ENCODE peak calls at places on chromosomes 7 and 10, in eight cellular contexts. One of them, this sample, is unnamed.

GRCh38 chr7:100220833-100221718 is 1.3 kb downstream of the PVRIG start:
- DNase-seq in NB4: no peak
- DNase-seq in Karpas-422: peak; percentile 50
- DNase-seq in cardiac fibroblast: no peak
- DNase-seq in foreskin fibroblast: no peak
- DNase-seq in dorsolateral prefrontal cortex: no peak
- DNase-seq in thoracic aorta: no peak
- DNase-seq in fibroblast of pulmonary artery: no peak
- DNase-seq in this sample: no peak

GRCh38 chr10:27372095-27372494 is 131.5 kb upstream of the ACBD5 start:
- DNase-seq in NB4: no peak
- DNase-seq in Karpas-422: no peak
- DNase-seq in cardiac fibroblast: no peak
- DNase-seq in foreskin fibroblast: no peak
- DNase-seq in dorsolateral prefrontal cortex: no peak
- DNase-seq in thoracic aorta: no peak
- DNase-seq in fibroblast of pulmonary artery: no peak
- DNase-seq in this sample: peak; percentile 60

GRCh38 chr10:51879238-51879637 is 179.8 kb upstream of the CSTF2T start:
- DNase-seq in NB4: peak; percentile 59
- DNase-seq in Karpas-422: no peak
- DNase-seq in cardiac fibroblast: peak; percentile 100
- DNase-seq in foreskin fibroblast: peak; percentile 96
- DNase-seq in dorsolateral prefrontal cortex: no peak
- DNase-seq in thoracic aorta: peak; percentile 38
- DNase-seq in fibroblast of pulmonary artery: peak; percentile 98
- DNase-seq in this sample: peak; percentile 100

GRCh38 chr7:135833642-135834041 is 85.0 kb upstream of the FAM180A start:
- DNase-seq in NB4: no peak
- DNase-seq in Karpas-422: no peak
- DNase-seq in cardiac fibroblast: no peak
- DNase-seq in foreskin fibroblast: no peak
- DNase-seq in dorsolateral prefrontal cortex: no peak
- DNase-seq in thoracic aorta: no peak
- DNase-seq in fibroblast of pulmonary artery: no peak
- DNase-seq in this sample: no peak

GRCh38 chr7:16367115-16367514 is 54.2 kb downstream of the CRPPA start:
- DNase-seq in NB4: no peak
- DNase-seq in Karpas-422: no peak
- DNase-seq in cardiac fibroblast: no peak
- DNase-seq in foreskin fibroblast: no peak
- DNase-seq in dorsolateral prefrontal cortex: no peak
- DNase-seq in thoracic aorta: no peak
- DNase-seq in fibroblast of pulmonary artery: no peak
- DNase-seq in this sample: no peak

GRCh38 chr7:82598958-82599357 is 155.4 kb upstream of the CACNA2D1 start:
- DNase-seq in NB4: peak; percentile 28
- DNase-seq in Karpas-422: no peak
- DNase-seq in cardiac fibroblast: peak; percentile 79
- DNase-seq in foreskin fibroblast: peak; percentile 60
- DNase-seq in dorsolateral prefrontal cortex: no peak
- DNase-seq in thoracic aorta: no peak
- DNase-seq in fibroblast of pulmonary artery: peak; percentile 79
- DNase-seq in this sample: peak; percentile 59

GRCh38 chr7:112937651-112938390 is 147.6 kb upstream of the TMEM168 start:
- DNase-seq in NB4: no peak
- DNase-seq in Karpas-422: no peak
- DNase-seq in cardiac fibroblast: peak; percentile 63
- DNase-seq in foreskin fibroblast: no peak
- DNase-seq in dorsolateral prefrontal cortex: no peak
- DNase-seq in thoracic aorta: no peak
- DNase-seq in fibroblast of pulmonary artery: peak; percentile 63
- DNase-seq in this sample: peak; percentile 8

GRCh38 chr7:17774701-17775288 is 165.5 kb downstream of the SNX13 start:
- DNase-seq in NB4: no peak
- DNase-seq in Karpas-422: no peak
- DNase-seq in cardiac fibroblast: no peak
- DNase-seq in foreskin fibroblast: no peak
- DNase-seq in dorsolateral prefrontal cortex: no peak
- DNase-seq in thoracic aorta: no peak
- DNase-seq in fibroblast of pulmonary artery: no peak
- DNase-seq in this sample: no peak

DNA sequence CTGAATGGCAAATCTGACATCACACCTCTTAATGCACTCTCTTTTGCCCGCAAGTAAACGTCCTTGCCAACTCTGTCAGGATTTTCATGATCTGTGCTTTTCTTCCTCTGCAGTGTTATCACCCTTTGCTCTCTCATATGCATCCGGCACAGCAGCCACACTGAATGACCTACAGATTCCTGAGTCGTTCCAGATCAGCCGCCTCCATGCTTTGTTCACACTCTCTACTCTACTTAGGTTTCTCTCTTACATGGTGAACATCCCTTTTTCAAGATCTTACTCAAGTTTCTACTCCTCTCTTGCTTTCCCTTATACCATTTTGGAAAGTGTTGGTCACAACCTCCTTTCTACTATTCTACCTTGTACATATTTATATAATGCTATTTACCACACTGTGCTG is 127.7 kb upstream of the AOAH start:
- DNase-seq in NB4: no peak
- DNase-seq in Karpas-422: no peak
- DNase-seq in cardiac fibroblast: no peak
- DNase-seq in foreskin fibroblast: no peak
- DNase-seq in dorsolateral prefrontal cortex: no peak
- DNase-seq in thoracic aorta: no peak
- DNase-seq in fibroblast of pulmonary artery: no peak
- DNase-seq in this sample: no peak
- H3K4me3 ChIP-seq in NB4: no peak overlapping the region
- H3K4me3 ChIP-seq in Karpas-422: no peak overlapping the region
- H3K4me3 ChIP-seq in cardiac fibroblast: no peak overlapping the region
- H3K4me3 ChIP-seq in foreskin fibroblast: no peak overlapping the region
- H3K4me3 ChIP-seq in dorsolateral prefrontal cortex: no peak overlapping the region
- H3K4me3 ChIP-seq in thoracic aorta: no peak overlapping the region
- H3K4me3 ChIP-seq in fibroblast of pulmonary artery: no peak overlapping the region
- H3K4me3 ChIP-seq in this sample: no peak overlapping the region

DNA sequence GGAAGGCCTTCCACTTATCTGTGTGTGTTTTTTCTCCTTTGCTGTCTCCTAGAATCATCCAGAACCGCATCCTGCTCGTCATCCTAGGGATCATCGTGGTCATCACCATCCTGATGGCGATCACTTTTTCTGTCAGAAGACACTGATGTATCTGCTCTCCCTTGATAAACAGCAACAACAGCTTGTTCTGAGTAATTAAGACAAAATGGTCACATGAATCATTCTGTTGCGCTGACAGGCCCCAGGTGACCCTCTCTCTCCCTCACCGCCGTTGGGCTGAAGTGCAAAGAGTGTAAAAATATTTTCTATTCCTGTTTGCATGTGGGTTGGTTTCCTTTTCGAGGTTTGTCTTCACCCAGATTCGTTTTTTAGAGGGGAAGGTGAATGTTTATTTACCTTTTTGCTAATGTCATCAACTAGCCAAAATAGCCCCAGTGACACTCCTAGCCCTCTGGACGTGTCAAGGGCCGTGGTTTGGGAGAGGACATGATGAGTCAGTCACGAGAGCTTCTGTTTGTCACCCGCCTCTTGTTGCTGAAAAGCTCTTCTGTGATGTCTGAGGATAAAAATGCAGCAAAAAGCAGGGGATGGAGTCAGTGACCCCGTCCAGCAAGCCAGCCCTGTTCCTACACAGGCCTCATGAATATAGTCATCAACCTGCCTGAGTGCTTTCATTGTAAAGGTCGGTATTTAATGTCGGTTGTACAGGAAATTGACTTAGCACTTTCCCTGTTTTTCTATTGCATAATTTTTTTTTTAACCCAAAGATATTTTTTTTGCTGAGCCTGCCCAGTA is 134.6 kb upstream of the TCF7L2 start:
- DNase-seq in NB4: peak; percentile 59
- DNase-seq in Karpas-422: no peak
- DNase-seq in cardiac fibroblast: peak; percentile 72
- DNase-seq in foreskin fibroblast: peak; percentile 55
- DNase-seq in dorsolateral prefrontal cortex: no peak
- DNase-seq in thoracic aorta: no peak
- DNase-seq in fibroblast of pulmonary artery: peak; percentile 54
- DNase-seq in this sample: peak; percentile 54
- H3K4me3 ChIP-seq in NB4: no peak overlapping the region
- H3K4me3 ChIP-seq in Karpas-422: no peak overlapping the region
- H3K4me3 ChIP-seq in cardiac fibroblast: no peak overlapping the region
- H3K4me3 ChIP-seq in foreskin fibroblast: no peak overlapping the region
- H3K4me3 ChIP-seq in dorsolateral prefrontal cortex: no peak overlapping the region
- H3K4me3 ChIP-seq in thoracic aorta: peak overlapping the region; percentile 38
- H3K4me3 ChIP-seq in fibroblast of pulmonary artery: no peak overlapping the region
- H3K4me3 ChIP-seq in this sample: no peak overlapping the region

GRCh38 chr7:37683263-37684120 is at the start of gene GPR141:
- DNase-seq in NB4: peak; percentile 97
- DNase-seq in Karpas-422: peak; percentile 72
- DNase-seq in cardiac fibroblast: no peak
- DNase-seq in foreskin fibroblast: no peak
- DNase-seq in dorsolateral prefrontal cortex: no peak
- DNase-seq in thoracic aorta: no peak
- DNase-seq in fibroblast of pulmonary artery: no peak
- DNase-seq in this sample: no peak
- H3K4me3 ChIP-seq in NB4: peak within 1 kb of the TSS; percentile 73
- H3K4me3 ChIP-seq in Karpas-422: no peak within 1 kb of the TSS
- H3K4me3 ChIP-seq in cardiac fibroblast: no peak within 1 kb of the TSS
- H3K4me3 ChIP-seq in foreskin fibroblast: no peak within 1 kb of the TSS
- H3K4me3 ChIP-seq in dorsolateral prefrontal cortex: no peak within 1 kb of the TSS
- H3K4me3 ChIP-seq in thoracic aorta: no peak within 1 kb of the TSS
- H3K4me3 ChIP-seq in fibroblast of pulmonary artery: no peak within 1 kb of the TSS
- H3K4me3 ChIP-seq in this sample: no peak within 1 kb of the TSS

DNA sequence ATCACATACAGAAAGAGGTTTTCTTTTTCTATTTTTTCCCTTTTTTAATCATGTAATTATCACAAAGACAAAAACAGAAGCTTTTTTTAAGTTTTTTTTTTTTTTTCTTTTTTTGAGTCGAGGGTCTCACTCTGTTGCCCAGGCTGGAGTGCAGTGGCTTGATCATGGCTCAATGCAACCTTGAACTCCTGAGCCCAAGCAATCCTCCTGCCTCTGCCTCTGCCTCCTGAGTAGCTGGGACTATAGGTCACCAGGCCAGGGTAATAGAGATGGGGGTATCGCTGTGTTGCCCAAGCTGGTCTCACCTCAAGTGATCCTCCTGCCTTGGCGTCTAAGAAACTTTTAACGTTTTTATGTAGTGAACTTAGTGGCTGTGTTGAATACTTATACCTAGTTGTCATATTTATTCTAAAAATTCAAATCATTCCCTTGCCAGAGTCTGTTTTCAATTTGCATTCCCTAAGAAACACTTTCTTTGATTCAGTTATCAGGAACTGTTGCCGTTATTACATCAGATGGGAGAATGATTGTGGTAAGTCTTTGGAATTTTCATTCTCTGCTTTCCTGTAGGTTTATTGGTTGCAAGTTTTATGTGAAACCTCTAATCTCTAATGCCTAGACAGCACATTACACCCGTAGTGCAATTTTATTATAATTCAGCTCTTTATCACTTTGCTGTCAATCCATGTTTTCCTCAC is 1.3 kb downstream of the LSM8 start:
- DNase-seq in NB4: peak; percentile 52
- DNase-seq in Karpas-422: no peak
- DNase-seq in cardiac fibroblast: peak; percentile 8
- DNase-seq in foreskin fibroblast: no peak
- DNase-seq in dorsolateral prefrontal cortex: no peak
- DNase-seq in thoracic aorta: no peak
- DNase-seq in fibroblast of pulmonary artery: peak; percentile 20
- DNase-seq in this sample: peak; percentile 45
- H3K4me3 ChIP-seq in NB4: peak overlapping the region; percentile 81
- H3K4me3 ChIP-seq in Karpas-422: peak overlapping the region; percentile 80
- H3K4me3 ChIP-seq in cardiac fibroblast: peak overlapping the region; percentile 66
- H3K4me3 ChIP-seq in foreskin fibroblast: peak overlapping the region; percentile 65
- H3K4me3 ChIP-seq in dorsolateral prefrontal cortex: peak overlapping the region; percentile 97
- H3K4me3 ChIP-seq in thoracic aorta: peak overlapping the region; percentile 86
- H3K4me3 ChIP-seq in fibroblast of pulmonary artery: peak overlapping the region; percentile 92
- H3K4me3 ChIP-seq in this sample: peak overlapping the region; percentile 79

GRCh38 chr10:76175533-76176165 is 744.2 kb downstream of the LRMDA start:
- DNase-seq in NB4: no peak
- DNase-seq in Karpas-422: no peak
- DNase-seq in cardiac fibroblast: no peak
- DNase-seq in foreskin fibroblast: no peak
- DNase-seq in dorsolateral prefrontal cortex: no peak
- DNase-seq in thoracic aorta: no peak
- DNase-seq in fibroblast of pulmonary artery: no peak
- DNase-seq in this sample: no peak
- H3K4me3 ChIP-seq in NB4: no peak overlapping the region
- H3K4me3 ChIP-seq in Karpas-422: no peak overlapping the region
- H3K4me3 ChIP-seq in cardiac fibroblast: no peak overlapping the region
- H3K4me3 ChIP-seq in foreskin fibroblast: no peak overlapping the region
- H3K4me3 ChIP-seq in dorsolateral prefrontal cortex: no peak overlapping the region
- H3K4me3 ChIP-seq in thoracic aorta: no peak overlapping the region
- H3K4me3 ChIP-seq in fibroblast of pulmonary artery: no peak overlapping the region
- H3K4me3 ChIP-seq in this sample: no peak overlapping the region

GRCh38 chr7:5695037-5695708 is 86.3 kb downstream of the RNF216 start:
- DNase-seq in NB4: no peak
- DNase-seq in Karpas-422: peak; percentile 71
- DNase-seq in cardiac fibroblast: peak; percentile 94
- DNase-seq in foreskin fibroblast: peak; percentile 76
- DNase-seq in dorsolateral prefrontal cortex: peak; percentile 60
- DNase-seq in thoracic aorta: no peak
- DNase-seq in fibroblast of pulmonary artery: peak; percentile 89
- DNase-seq in this sample: peak; percentile 85

GRCh38 chr7:5697754-5698487 is 83.5 kb downstream of the RNF216 start:
- DNase-seq in NB4: no peak
- DNase-seq in Karpas-422: no peak
- DNase-seq in cardiac fibroblast: no peak
- DNase-seq in foreskin fibroblast: no peak
- DNase-seq in dorsolateral prefrontal cortex: no peak
- DNase-seq in thoracic aorta: no peak
- DNase-seq in fibroblast of pulmonary artery: no peak
- DNase-seq in this sample: no peak

GRCh38 chr7:5694221-5694754 is 87.2 kb downstream of the RNF216 start:
- DNase-seq in NB4: no peak
- DNase-seq in Karpas-422: peak; percentile 61
- DNase-seq in cardiac fibroblast: peak; percentile 94
- DNase-seq in foreskin fibroblast: peak; percentile 88
- DNase-seq in dorsolateral prefrontal cortex: no peak
- DNase-seq in thoracic aorta: no peak
- DNase-seq in fibroblast of pulmonary artery: peak; percentile 84
- DNase-seq in this sample: peak; percentile 96

GRCh38 chr7:5696346-5697100 is 84.9 kb downstream of the RNF216 start:
- DNase-seq in NB4: no peak
- DNase-seq in Karpas-422: no peak
- DNase-seq in cardiac fibroblast: no peak
- DNase-seq in foreskin fibroblast: no peak
- DNase-seq in dorsolateral prefrontal cortex: no peak
- DNase-seq in thoracic aorta: no peak
- DNase-seq in fibroblast of pulmonary artery: no peak
- DNase-seq in this sample: no peak

DNA sequence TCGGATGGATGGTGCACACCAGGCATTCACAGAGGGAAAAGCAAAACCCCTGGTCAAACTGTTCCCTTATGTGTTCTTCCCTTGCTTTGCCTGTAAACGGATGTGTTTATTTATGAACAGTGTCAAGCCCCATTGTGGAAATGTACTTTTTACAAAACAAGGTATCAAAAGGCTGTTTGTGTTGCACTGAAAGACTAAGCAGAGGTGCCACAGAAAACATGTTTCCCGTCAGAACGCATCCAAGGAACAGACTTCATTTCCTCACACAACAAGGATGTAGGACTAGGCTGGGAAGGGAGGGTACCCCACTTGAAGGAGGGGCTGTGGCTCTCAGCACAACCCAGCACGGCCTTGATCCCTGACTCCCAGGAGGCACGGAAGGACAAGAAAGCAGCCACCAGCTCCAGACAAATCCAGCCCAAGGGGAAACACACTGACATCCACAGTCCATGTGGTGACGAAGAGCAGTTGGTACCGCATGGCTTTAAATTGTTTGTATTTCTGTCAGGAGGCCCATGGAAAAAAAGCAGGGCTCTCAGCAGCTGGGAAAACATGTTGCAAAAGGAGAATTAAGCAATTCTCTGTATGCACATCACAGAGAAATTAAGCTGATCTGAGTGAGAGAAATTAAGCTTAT is 85.6 kb downstream of the RNF216 start:
- DNase-seq in NB4: no peak
- DNase-seq in Karpas-422: no peak
- DNase-seq in cardiac fibroblast: peak; percentile 89
- DNase-seq in foreskin fibroblast: peak; percentile 73
- DNase-seq in dorsolateral prefrontal cortex: no peak
- DNase-seq in thoracic aorta: no peak
- DNase-seq in fibroblast of pulmonary artery: peak; percentile 84
- DNase-seq in this sample: peak; percentile 76
- H3K4me3 ChIP-seq in NB4: no peak overlapping the region
- H3K4me3 ChIP-seq in Karpas-422: no peak overlapping the region
- H3K4me3 ChIP-seq in cardiac fibroblast: no peak overlapping the region
- H3K4me3 ChIP-seq in foreskin fibroblast: no peak overlapping the region
- H3K4me3 ChIP-seq in dorsolateral prefrontal cortex: peak overlapping the region; percentile 48
- H3K4me3 ChIP-seq in thoracic aorta: peak overlapping the region; percentile 59
- H3K4me3 ChIP-seq in fibroblast of pulmonary artery: no peak overlapping the region
- H3K4me3 ChIP-seq in this sample: no peak overlapping the region

This sample was measured in fibroblast of mammary gland.